ENCODE peak calls at places on chromosomes 2 and 18, in ten cellular contexts. D is transverse colon, X is ovary, F is sigmoid colon, J is H1, Q is SK-N-SH, T is K562, U is A549, K is stomach, S is HepG2. A is an unnamed sample.

GRCh38 chr18:7600528-7601248 is 33.6 kb downstream of the PTPRM start:
- DNase-seq in D (no peak), X (no peak), F (no peak), J (no peak), Q (no peak), T (no peak), U (no peak), K (no peak), S (no peak), A (no peak)

GRCh38 chr2:145599761-145600160 is 1079.8 kb upstream of the ZEB2 start:
- DNase-seq in D (no peak), X (no peak), F (no peak), J (no peak), Q (no peak), T (no peak), U (no peak), K (no peak), S (no peak), A (no peak)

GRCh38 chr2:43737097-43737854 is 36.6 kb upstream of the DYNC2LI1 start:
- DNase-seq in D (no peak), X (no peak), F (no peak), J (no peak), Q (no peak), T (no peak), U (no peak), K (no peak), S (no peak), A (peak; percentile 70)

GRCh38 chr2:53058526-53058925 is 709.1 kb upstream of the CHAC2 start:
- DNase-seq in D (no peak), X (no peak), F (no peak), J (no peak), Q (no peak), T (no peak), U (no peak), K (no peak), S (no peak), A (no peak)

GRCh38 chr2:29189052-29189451 is 73.8 kb downstream of the CLIP4 start:
- DNase-seq in D (no peak), X (no peak), F (no peak), J (no peak), Q (no peak), T (no peak), U (no peak), K (no peak), S (no peak), A (no peak)

GRCh38 chr2:200099271-200099670 is 143.9 kb downstream of the MAIP1 start:
- DNase-seq in D (no peak), X (no peak), F (no peak), J (no peak), Q (no peak), T (no peak), U (no peak), K (no peak), S (no peak), A (no peak)

GRCh38 chr18:57447154-57447621 is 12.0 kb downstream of the ONECUT2 start:
- DNase-seq in D (no peak), X (no peak), F (no peak), J (peak; percentile 91), Q (no peak), T (no peak), U (no peak), K (no peak), S (no peak), A (no peak)

GRCh38 chr2:70570041-70570661 is 16.5 kb upstream of the TGFA start:
- DNase-seq in D (no peak), X (no peak), F (no peak), J (no peak), Q (no peak), T (no peak), U (peak; percentile 71), K (no peak), S (peak; percentile 65), A (no peak)

GRCh38 chr2:207042155-207042554 is 102.8 kb downstream of the CPO start:
- DNase-seq in D (no peak), X (no peak), F (no peak), J (no peak), Q (no peak), T (no peak), U (no peak), K (no peak), S (no peak), A (no peak)
- TF ChIP-seq EP300 in D (no peak), X (no peak), F (no peak), J (no peak), Q (no peak), T (no peak), U (no peak), K (no peak), S (no peak), A (no peak)

GRCh38 chr2:49254401-49254800 is 100.1 kb upstream of the FSHR start:
- DNase-seq in D (no peak), X (no peak), F (no peak), J (no peak), Q (no peak), T (no peak), U (no peak), K (no peak), S (no peak), A (no peak)

GRCh38 chr2:49251251-49251650 is 96.9 kb upstream of the FSHR start:
- DNase-seq in D (no peak), X (no peak), F (no peak), J (no peak), Q (no peak), T (no peak), U (no peak), K (no peak), S (no peak), A (no peak)

GRCh38 chr2:49251766-49252165 is 97.5 kb upstream of the FSHR start:
- DNase-seq in D (no peak), X (no peak), F (no peak), J (no peak), Q (no peak), T (no peak), U (no peak), K (no peak), S (no peak), A (no peak)

GRCh38 chr2:49259926-49260325 is 105.6 kb upstream of the FSHR start:
- DNase-seq in D (no peak), X (no peak), F (no peak), J (no peak), Q (no peak), T (no peak), U (no peak), K (no peak), S (no peak), A (no peak)

GRCh38 chr2:49255325-49256023 is 101.2 kb upstream of the FSHR start:
- DNase-seq in D (no peak), X (no peak), F (no peak), J (no peak), Q (peak; percentile 33), T (no peak), U (no peak), K (no peak), S (no peak), A (no peak)
- TF ChIP-seq CTCF in D (no peak), X (no peak), F (no peak), J (no peak), Q (peak; percentile 16), T (no peak), U (no peak), K (no peak), S (no peak), A (no peak)

DNA sequence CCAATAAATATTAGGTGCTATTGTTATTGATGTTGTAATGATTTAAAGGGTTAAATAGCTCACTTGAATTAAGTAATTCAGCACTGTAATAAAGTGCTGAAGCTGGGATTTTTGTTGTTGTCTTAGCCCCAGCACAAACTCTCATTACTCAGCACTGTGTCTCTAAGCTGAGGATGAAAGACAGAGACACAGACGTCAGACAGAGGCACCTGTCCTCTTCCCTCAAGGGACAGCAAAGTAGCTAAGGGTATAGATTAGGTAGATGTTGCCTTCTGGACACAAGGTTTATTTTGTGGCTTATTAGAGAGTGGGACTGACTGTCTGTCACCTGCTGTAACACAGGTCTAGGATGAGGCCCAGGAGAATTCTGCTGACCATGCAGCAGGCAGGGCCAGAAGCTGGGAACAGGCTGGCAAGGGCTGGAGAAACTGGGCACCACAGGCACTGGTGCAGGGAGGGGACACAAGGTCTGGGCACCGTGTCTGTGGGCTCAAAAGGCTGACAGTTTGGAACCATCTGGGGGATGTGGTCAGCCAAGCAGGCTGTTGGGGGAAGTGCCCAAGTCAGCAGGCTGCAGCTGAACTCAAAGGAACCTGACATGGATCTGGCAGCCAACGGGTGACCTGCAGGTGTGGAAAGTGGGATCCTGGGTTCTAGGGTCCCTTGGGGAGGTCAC is 20.0 kb upstream of the PTPN4 start:
- DNase-seq in D (no peak), X (no peak), F (no peak), J (no peak), Q (no peak), T (no peak), U (no peak), K (no peak), S (no peak), A (no peak)
- TF ChIP-seq EP300 in D (no peak), X (no peak), F (no peak), J (no peak), Q (no peak), T (no peak), U (no peak), K (no peak), S (no peak), A (no peak)

GRCh38 chr2:54262015-54262765 is 6.2 kb upstream of the TSPYL6 start:
- DNase-seq in D (no peak), X (no peak), F (no peak), J (no peak), Q (peak; percentile 67), T (peak; percentile 10), U (no peak), K (no peak), S (peak; percentile 72), A (no peak)

GRCh38 chr2:54260241-54260495 is 4.1 kb upstream of the TSPYL6 start:
- DNase-seq in D (no peak), X (no peak), F (no peak), J (no peak), Q (no peak), T (no peak), U (no peak), K (no peak), S (no peak), A (no peak)

GRCh38 chr2:54261537-54261936 is 5.5 kb upstream of the TSPYL6 start:
- DNase-seq in D (no peak), X (no peak), F (no peak), J (no peak), Q (no peak), T (no peak), U (no peak), K (no peak), S (peak; percentile 80), A (no peak)

GRCh38 chr2:54258171-54258570 is 2.1 kb upstream of the TSPYL6 start:
- DNase-seq in D (no peak), X (no peak), F (no peak), J (no peak), Q (no peak), T (no peak), U (no peak), K (no peak), S (no peak), A (no peak)

DNA sequence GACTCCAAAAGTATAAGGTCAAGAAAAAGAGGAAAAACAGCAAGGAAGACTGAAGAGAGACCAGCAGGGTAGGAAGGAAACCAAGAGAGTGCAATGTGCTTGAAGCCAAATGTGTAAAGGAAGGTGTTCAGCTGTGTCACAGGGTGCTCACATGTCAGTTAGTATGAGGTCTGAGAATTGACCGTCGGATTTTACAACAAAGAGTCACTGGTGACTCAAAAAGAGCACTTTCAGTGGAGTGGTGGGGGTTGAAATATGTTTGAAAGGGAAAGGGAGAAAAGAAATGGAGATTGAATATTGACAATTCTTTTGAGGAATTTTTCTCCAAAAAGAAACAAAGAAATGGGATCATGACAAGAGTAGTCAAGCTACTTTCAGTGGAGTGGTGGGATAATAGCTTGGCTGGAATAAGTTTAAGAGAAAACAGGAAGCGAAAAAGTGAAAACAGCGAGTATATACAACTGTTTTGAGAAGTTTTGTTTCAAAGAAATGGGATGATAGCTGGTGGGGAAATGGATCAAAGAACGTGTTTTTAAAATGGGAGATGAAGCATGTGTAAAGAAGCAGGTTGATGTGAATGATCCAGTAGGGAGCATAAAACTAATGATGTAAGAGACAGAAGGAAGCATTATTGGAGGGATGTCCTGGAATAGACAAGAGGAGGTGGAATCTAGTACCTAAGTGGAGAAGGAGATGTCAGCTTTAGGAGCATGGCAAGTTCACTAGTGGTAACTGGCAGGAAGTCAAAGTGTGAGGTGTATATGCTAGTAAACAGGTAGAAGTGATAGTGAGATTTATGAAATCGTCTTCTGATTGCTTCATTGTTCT is 3.6 kb upstream of the TSPYL6 start:
- DNase-seq in D (no peak), X (no peak), F (no peak), J (no peak), Q (no peak), T (no peak), U (no peak), K (no peak), S (no peak), A (no peak)
- TF ChIP-seq CTCF in D (no peak), X (no peak), F (no peak), J (no peak), Q (no peak), T (no peak), U (no peak), K (no peak), S (no peak), A (no peak)

A was measured in suprapubic skin.